ENCODE peak calls at places on chromosomes 2 and 18, in eight cellular contexts. L, W, O, U, F, Q, M and S are unnamed samples.

GRCh38 chr2:6237261-6237660 is 545.1 kb downstream of the SOX11 start:
- DNase-seq in L (no peak), W (no peak), O (no peak), U (no peak), F (no peak), Q (no peak), M (no peak), S (no peak)

GRCh38 chr2:112542974-112543760 is 902 bp downstream of the POLR1B start:
- DNase-seq in L (peak), W (peak), O (peak), U (peak), F (peak), Q (peak), M (peak), S (no peak)

GRCh38 chr2:143259368-143259958 is 130.2 kb downstream of the ARHGAP15 start:
- DNase-seq in L (peak), W (peak), O (peak), U (peak), F (peak), Q (peak), M (peak), S (no peak)

GRCh38 chr2:144975881-144976280 is 456.0 kb upstream of the ZEB2 start:
- DNase-seq in L (no peak), W (no peak), O (no peak), U (no peak), F (no peak), Q (no peak), M (no peak), S (no peak)

GRCh38 chr2:82478641-82479040 is 1980.4 kb downstream of the SUCLG1 start:
- DNase-seq in L (no peak), W (no peak), O (no peak), U (no peak), F (no peak), Q (no peak), M (no peak), S (no peak)

GRCh38 chr18:48605408-48605845 is 66.6 kb downstream of the CTIF start:
- DNase-seq in L (peak), W (peak), O (peak), U (peak), F (peak), Q (peak), M (no peak), S (no peak)

GRCh38 chr2:62326735-62327134 is 130.8 kb downstream of the B3GNT2 start:
- DNase-seq in L (no peak), W (no peak), O (no peak), U (no peak), F (no peak), Q (no peak), M (no peak), S (no peak)

GRCh38 chr2:20050712-20051517 is 513 bp downstream of the LAPTM4A start:
- DNase-seq in L (peak), W (peak), O (peak), U (no peak), F (peak), Q (peak), M (peak), S (no peak)

GRCh38 chr2:233013027-233013461 is at the start of gene NGEF:
- DNase-seq in L (peak), W (no peak), O (no peak), U (no peak), F (no peak), Q (no peak), M (no peak), S (no peak)

GRCh38 chr2:134527398-134527797 is 191.4 kb downstream of the TMEM163 start:
- DNase-seq in L (no peak), W (no peak), O (no peak), U (no peak), F (no peak), Q (no peak), M (no peak), S (no peak)

GRCh38 chr2:213098612-213099011 is 52.8 kb downstream of the IKZF2 start:
- DNase-seq in L (no peak), W (no peak), O (no peak), U (no peak), F (no peak), Q (peak), M (no peak), S (no peak)

GRCh38 chr2:218245214-218245613 is 15.6 kb upstream of the GPBAR1 start:
- DNase-seq in L (no peak), W (no peak), O (no peak), U (no peak), F (no peak), Q (no peak), M (no peak), S (no peak)

GRCh38 chr2:63842149-63843061 is 709 bp downstream of the UGP2 start:
- DNase-seq in L (peak), W (peak), O (peak), U (no peak), F (peak), Q (peak), M (peak), S (no peak)

GRCh38 chr2:46025081-46025480 is 272.1 kb upstream of the EPAS1 start:
- DNase-seq in L (no peak), W (no peak), O (no peak), U (no peak), F (no peak), Q (no peak), M (no peak), S (no peak)

GRCh38 chr2:235498556-235499305 is 4.9 kb downstream of the AGAP1 start:
- DNase-seq in L (peak), W (peak), O (no peak), U (no peak), F (no peak), Q (peak), M (no peak), S (no peak)

GRCh38 chr2:127707890-127708648 is 6.8 kb downstream of the SFT2D3 start:
- DNase-seq in L (no peak), W (no peak), O (no peak), U (no peak), F (no peak), Q (no peak), M (no peak), S (no peak)

GRCh38 chr2:219122197-219122965 is 38.2 kb downstream of the NHEJ1 start:
- DNase-seq in L (no peak), W (peak), O (no peak), U (no peak), F (no peak), Q (no peak), M (no peak), S (no peak)

GRCh38 chr18:35029103-35029502 is 12.1 kb upstream of the MAPRE2 start:
- DNase-seq in L (no peak), W (peak), O (peak), U (no peak), F (no peak), Q (no peak), M (no peak), S (no peak)

GRCh38 chr2:237539681-237540080 is 26.7 kb upstream of the PRLH start:
- DNase-seq in L (no peak), W (no peak), O (peak), U (no peak), F (no peak), Q (no peak), M (no peak), S (no peak)

GRCh38 chr2:48414980-48415764 is 114.8 kb upstream of the STON1 start:
- DNase-seq in L (no peak), W (peak), O (no peak), U (no peak), F (no peak), Q (peak), M (no peak), S (no peak)

GRCh38 chr2:233385489-233386044 is 31.3 kb downstream of the DGKD start:
- DNase-seq in L (no peak), W (peak), O (no peak), U (no peak), F (peak), Q (no peak), M (peak), S (no peak)

GRCh38 chr2:70247364-70248144 is 874 bp downstream of the TIA1 start:
- DNase-seq in L (no peak), W (peak), O (peak), U (no peak), F (peak), Q (peak), M (no peak), S (no peak)

GRCh38 chr18:79935925-79936324 is 15.5 kb downstream of the SLC66A2 start:
- DNase-seq in L (no peak), W (no peak), O (no peak), U (no peak), F (no peak), Q (no peak), M (no peak), S (no peak)

GRCh38 chr2:65411056-65411795 is 21.2 kb downstream of the SPRED2 start:
- DNase-seq in L (no peak), W (no peak), O (no peak), U (no peak), F (no peak), Q (no peak), M (no peak), S (no peak)

GRCh38 chr2:38571186-38571585 is 31.5 kb downstream of the HNRNPLL start:
- DNase-seq in L (no peak), W (no peak), O (no peak), U (no peak), F (no peak), Q (no peak), M (no peak), S (no peak)

GRCh38 chr2:38574278-38574677 is 28.4 kb downstream of the HNRNPLL start:
- DNase-seq in L (no peak), W (no peak), O (no peak), U (no peak), F (no peak), Q (no peak), M (no peak), S (no peak)

GRCh38 chr2:38565333-38565732 is 37.4 kb downstream of the HNRNPLL start:
- DNase-seq in L (no peak), W (no peak), O (no peak), U (no peak), F (no peak), Q (no peak), M (no peak), S (no peak)

GRCh38 chr2:38572167-38572566 is 30.6 kb downstream of the HNRNPLL start:
- DNase-seq in L (no peak), W (peak), O (peak), U (no peak), F (no peak), Q (no peak), M (no peak), S (no peak)

GRCh38 chr2:38568724-38569478 is 33.8 kb downstream of the HNRNPLL start:
- DNase-seq in L (no peak), W (no peak), O (no peak), U (no peak), F (no peak), Q (no peak), M (no peak), S (no peak)
- H3K27ac ChIP-seq in L (no peak), W (no peak), O (no peak), U (no peak), F (no peak), Q (no peak), M (no peak), S (no peak)

DNA sequence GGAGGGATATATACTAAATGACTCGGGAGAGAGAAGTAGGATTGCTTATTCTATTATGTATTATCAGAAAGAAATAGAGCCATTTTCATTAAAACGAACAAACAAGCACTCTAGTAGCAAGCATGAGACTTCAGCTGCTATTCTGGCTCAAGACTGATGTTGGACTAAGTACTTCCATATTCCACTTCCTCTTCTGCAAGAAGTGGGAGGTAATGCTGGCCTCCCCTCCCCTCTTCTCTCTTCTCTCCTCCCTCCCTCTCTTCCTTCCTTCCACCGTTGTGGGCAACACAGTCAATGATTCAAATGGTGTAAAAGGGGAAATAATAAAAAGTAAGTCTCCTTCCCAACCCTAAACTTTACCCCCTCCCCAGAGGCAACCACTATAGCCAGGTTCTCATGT is 62.6 kb downstream of the EMX1 start:
- DNase-seq in L (no peak), W (no peak), O (no peak), U (no peak), F (peak), Q (no peak), M (no peak), S (no peak)
- H3K4me2 ChIP-seq in L (no peak), W (peak), O (no peak), U (peak), F (no peak), Q (no peak), M (no peak), S (no peak)

GRCh38 chr18:13473751-13474150 is 252.6 kb downstream of the FAM210A start:
- DNase-seq in L (no peak), W (no peak), O (no peak), U (no peak), F (no peak), Q (no peak), M (no peak), S (no peak)

GRCh38 chr18:13470555-13471494 is 252.3 kb downstream of the LDLRAD4 start:
- DNase-seq in L (no peak), W (no peak), O (no peak), U (no peak), F (no peak), Q (peak), M (no peak), S (no peak)

GRCh38 chr18:13474336-13474735 is 252.0 kb downstream of the FAM210A start:
- DNase-seq in L (no peak), W (no peak), O (no peak), U (no peak), F (no peak), Q (no peak), M (no peak), S (no peak)

GRCh38 chr18:13471971-13472628 is 253.5 kb downstream of the LDLRAD4 start:
- DNase-seq in L (no peak), W (no peak), O (no peak), U (no peak), F (no peak), Q (peak), M (no peak), S (no peak)

GRCh38 chr18:13471495-13471845 is 252.9 kb downstream of the LDLRAD4 start:
- DNase-seq in L (no peak), W (no peak), O (no peak), U (no peak), F (no peak), Q (no peak), M (no peak), S (no peak)
- H3K27ac ChIP-seq in L (no peak), W (no peak), O (no peak), U (no peak), F (no peak), Q (no peak), M (no peak), S (no peak)

GRCh38 chr18:29181151-29181901 is 1004.4 kb upstream of the CDH2 start:
- DNase-seq in L (peak), W (peak), O (peak), U (no peak), F (no peak), Q (no peak), M (no peak), S (no peak)

GRCh38 chr18:29184654-29185053 is 1007.7 kb upstream of the CDH2 start:
- DNase-seq in L (no peak), W (peak), O (peak), U (no peak), F (no peak), Q (no peak), M (no peak), S (no peak)

GRCh38 chr18:29191263-29191662 is 1014.3 kb upstream of the CDH2 start:
- DNase-seq in L (peak), W (peak), O (peak), U (no peak), F (no peak), Q (peak), M (no peak), S (no peak)

GRCh38 chr18:29188760-29189159 is 1011.8 kb upstream of the CDH2 start:
- DNase-seq in L (no peak), W (peak), O (peak), U (no peak), F (no peak), Q (no peak), M (no peak), S (no peak)

GRCh38 chr18:29185801-29186200 is 1008.9 kb upstream of the CDH2 start:
- DNase-seq in L (no peak), W (no peak), O (no peak), U (no peak), F (no peak), Q (no peak), M (no peak), S (no peak)
- H3K4me2 ChIP-seq in L (no peak), W (no peak), O (no peak), U (no peak), F (no peak), Q (no peak), M (no peak), S (no peak)

DNA sequence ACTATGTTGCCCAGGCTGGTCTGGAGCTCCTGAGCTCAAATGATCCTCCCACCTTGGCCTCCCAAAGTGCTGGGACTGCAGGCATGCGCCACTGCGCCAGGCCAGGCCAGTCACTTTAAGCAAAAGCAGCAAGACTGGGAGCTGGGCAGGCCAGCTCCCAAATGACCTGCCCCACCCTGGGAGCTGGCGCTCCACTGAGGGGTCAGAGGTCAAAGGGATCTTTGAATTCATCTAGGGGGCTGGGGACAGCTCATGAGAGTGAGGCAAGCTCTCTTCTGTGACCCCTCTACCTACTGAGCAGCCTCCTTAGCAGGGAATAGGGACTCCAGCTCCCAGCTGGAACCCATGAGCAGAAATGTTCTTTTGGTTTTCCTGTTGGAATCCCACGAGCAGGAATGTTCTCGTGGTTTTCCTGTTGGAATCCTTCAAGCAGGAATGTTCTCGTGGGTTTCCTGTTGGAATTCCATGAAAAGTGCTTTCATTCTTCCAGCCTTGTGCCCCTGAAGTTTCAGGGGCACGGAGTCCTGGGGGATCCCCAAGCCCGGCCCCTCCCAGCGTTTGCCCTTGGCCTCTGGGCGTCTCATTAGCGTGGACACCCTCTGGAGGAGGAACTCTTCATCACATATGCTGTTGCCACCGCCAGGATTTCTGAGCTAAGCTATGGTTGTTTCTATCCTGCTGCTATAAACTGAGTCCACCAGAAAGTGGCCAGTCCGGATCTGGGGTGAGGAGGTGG is 162.0 kb upstream of the HAAO start:
- DNase-seq in L (no peak), W (peak), O (peak), U (no peak), F (no peak), Q (peak), M (no peak), S (no peak)
- H3K27ac ChIP-seq in L (no peak), W (no peak), O (no peak), U (no peak), F (no peak), Q (no peak), M (no peak), S (no peak)

GRCh38 chr2:238698451-238699306 is 149.2 kb upstream of the TWIST2 start:
- DNase-seq in L (no peak), W (no peak), O (no peak), U (no peak), F (no peak), Q (no peak), M (no peak), S (no peak)

GRCh38 chr2:238700506-238701050 is 147.3 kb upstream of the TWIST2 start:
- DNase-seq in L (no peak), W (no peak), O (no peak), U (no peak), F (no peak), Q (no peak), M (no peak), S (no peak)

GRCh38 chr2:238701066-238701906 is 146.6 kb upstream of the TWIST2 start:
- DNase-seq in L (no peak), W (no peak), O (no peak), U (no peak), F (no peak), Q (no peak), M (no peak), S (no peak)

GRCh38 chr2:238699307-238700121 is 148.4 kb upstream of the TWIST2 start:
- DNase-seq in L (no peak), W (no peak), O (no peak), U (no peak), F (no peak), Q (no peak), M (no peak), S (no peak)

GRCh38 chr2:238700122-238700457 is 147.8 kb upstream of the TWIST2 start:
- DNase-seq in L (no peak), W (peak), O (peak), U (no peak), F (no peak), Q (no peak), M (no peak), S (no peak)
- H3K4me2 ChIP-seq in L (no peak), W (no peak), O (no peak), U (no peak), F (no peak), Q (no peak), M (no peak), S (no peak)

GRCh38 chr2:181363164-181363563 is 94.0 kb upstream of the ITGA4 start:
- DNase-seq in L (no peak), W (no peak), O (no peak), U (no peak), F (peak), Q (no peak), M (no peak), S (no peak)
- H3K27ac ChIP-seq in L (no peak), W (no peak), O (no peak), U (no peak), F (no peak), Q (no peak), M (no peak), S (no peak)

DNA sequence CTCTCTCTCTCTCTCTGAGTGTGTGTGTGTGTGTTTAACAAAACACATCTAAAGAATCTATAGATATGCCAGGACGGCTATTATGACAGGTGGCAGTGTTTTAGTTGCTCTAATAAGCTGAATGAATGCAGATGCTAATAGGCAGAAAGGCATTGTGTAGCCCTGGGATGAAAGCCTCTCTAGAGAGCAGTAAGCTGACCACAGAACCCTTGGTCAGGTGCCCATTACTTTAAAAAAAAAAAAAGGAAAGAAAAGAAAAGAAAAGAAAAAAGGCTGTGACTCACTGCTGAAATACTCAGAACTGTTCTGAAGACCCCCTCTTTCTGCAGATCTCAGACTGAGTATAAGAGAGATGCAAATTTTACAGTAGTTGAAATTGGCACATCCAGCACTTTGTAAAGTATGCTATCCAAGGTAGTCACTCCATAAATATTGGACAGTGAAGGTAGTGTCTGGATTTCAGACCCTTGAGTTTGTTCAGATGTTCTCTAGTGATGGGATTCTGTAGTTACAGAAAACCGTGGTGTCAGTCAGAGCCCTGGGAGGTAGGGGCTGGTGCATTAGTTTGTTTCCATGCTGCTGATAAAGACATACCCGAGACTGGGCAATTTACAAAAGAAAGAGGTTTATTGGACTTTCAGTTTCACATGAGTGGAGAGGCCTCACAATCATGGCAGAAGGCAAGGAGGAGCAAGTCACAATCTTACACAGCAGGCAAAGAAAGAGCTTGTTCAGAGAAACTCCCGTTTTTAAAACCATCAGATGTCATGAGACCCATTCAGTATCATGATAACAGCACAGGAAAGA is 30.9 kb downstream of the OSBPL6 start:
- DNase-seq in L (no peak), W (peak), O (peak), U (no peak), F (no peak), Q (peak), M (peak), S (no peak)
- H3K4me2 ChIP-seq in L (no peak), W (peak), O (no peak), U (no peak), F (no peak), Q (peak), M (no peak), S (no peak)